ENCODE peak calls at places on chromosomes 6 and 20, in nine cellular contexts. X, E, B, W, U, I, P, O and T are unnamed samples.
A peak's percentile ranks its signal among the peaks of the same experiment; 100 is the strongest.

GRCh38 chr6:16313732-16314131 is 75.3 kb downstream of the GMPR start:
- DNase-seq in W (no peak), U (no peak), X (no peak), B (no peak), O (no peak), P (no peak), E (no peak), I (no peak), T (no peak)

GRCh38 chr6:37021356-37022129 is 16.1 kb downstream of the FGD2 start:
- DNase-seq in O (no peak), X (no peak), P (no peak), E (no peak), B (peak; percentile 82), W (no peak), I (peak; percentile 62), U (no peak), T (no peak)

GRCh38 chr6:145711372-145711771 is 23.9 kb downstream of the EPM2A start:
- DNase-seq in B (peak; percentile 71), X (no peak), W (no peak), E (no peak), O (no peak), U (no peak), P (no peak), I (no peak), T (no peak)

GRCh38 chr20:2626853-2627541 is 25.4 kb upstream of the NOP56 start:
- DNase-seq in B (peak; percentile 12), O (no peak), P (no peak), E (peak; percentile 72), W (no peak), I (peak; percentile 54), U (no peak), X (no peak), T (no peak)

GRCh38 chr6:28985396-28986164 is 19.5 kb downstream of the ZNF311 start:
- DNase-seq in U (peak; percentile 91), E (peak; percentile 92), O (peak; percentile 84), X (peak; percentile 86), B (peak; percentile 100), P (peak; percentile 88), I (peak; percentile 99), W (peak; percentile 75), T (peak; percentile 85)

GRCh38 chr6:154864086-154864430 is 130.8 kb downstream of the SCAF8 start:
- DNase-seq in E (no peak), I (no peak), B (no peak), U (no peak), X (no peak), O (no peak), W (no peak), P (no peak), T (no peak)

GRCh38 chr20:23435675-23436539 is 3.6 kb upstream of the CSTL1 start:
- DNase-seq in U (no peak), X (peak; percentile 89), P (no peak), E (no peak), I (no peak), O (peak; percentile 75), B (no peak), W (no peak), T (peak; percentile 55)

GRCh38 chr20:6709865-6710595 is 57.5 kb upstream of the BMP2 start:
- DNase-seq in P (no peak), E (no peak), U (no peak), W (no peak), I (no peak), X (no peak), O (no peak), B (peak; percentile 96), T (no peak)

GRCh38 chr6:113998811-113999210 is 27.9 kb upstream of the HDAC2 start:
- DNase-seq in P (no peak), W (no peak), O (no peak), B (no peak), I (no peak), U (no peak), E (no peak), X (no peak), T (no peak)

GRCh38 chr6:1724124-1724523 is 114.4 kb downstream of the FOXC1 start:
- DNase-seq in P (no peak), W (no peak), B (peak; percentile 76), E (no peak), O (no peak), I (no peak), X (no peak), U (no peak), T (no peak)

GRCh38 chr6:41294463-41294862 is 8.0 kb upstream of the TREM1 start:
- DNase-seq in P (no peak), O (no peak), W (no peak), I (no peak), U (no peak), E (no peak), X (no peak), B (no peak), T (no peak)

GRCh38 chr6:17971128-17972073 is 16.0 kb downstream of the KIF13A start:
- DNase-seq in E (peak; percentile 35), X (no peak), P (peak; percentile 51), W (no peak), B (peak; percentile 62), O (no peak), I (peak; percentile 86), U (no peak), T (no peak)

GRCh38 chr20:37823276-37823980 is 79.5 kb upstream of the VSTM2L start:
- DNase-seq in W (no peak), O (no peak), B (peak; percentile 37), X (no peak), U (no peak), P (no peak), E (no peak), I (no peak), T (no peak)

GRCh38 chr20:37816726-37817125 is 86.2 kb upstream of the VSTM2L start:
- DNase-seq in P (no peak), W (no peak), B (no peak), I (no peak), O (no peak), X (no peak), U (no peak), E (no peak), T (no peak)

GRCh38 chr20:37827605-37828004 is 75.3 kb upstream of the VSTM2L start:
- DNase-seq in I (no peak), O (no peak), P (no peak), X (no peak), U (no peak), W (no peak), E (no peak), B (no peak), T (no peak)

GRCh38 chr20:37816003-37816402 is 86.9 kb upstream of the VSTM2L start:
- DNase-seq in P (no peak), B (no peak), E (no peak), I (no peak), W (no peak), U (no peak), X (no peak), O (no peak), T (no peak)

GRCh38 chr20:37821691-37822655 is 81.0 kb upstream of the VSTM2L start:
- DNase-seq in O (no peak), P (no peak), W (no peak), B (no peak), I (peak; percentile 50), E (no peak), U (no peak), X (no peak), T (no peak)
- H3K4me3 ChIP-seq in O (no peak overlapping the region), P (no peak overlapping the region), W (no peak overlapping the region), B (no peak overlapping the region), I (no peak overlapping the region), E (no peak overlapping the region), U (no peak overlapping the region), X (no peak overlapping the region), T (no peak overlapping the region)

GRCh38 chr6:157092736-157093135 is 230.6 kb downstream of the TMEM242 start:
- DNase-seq in I (no peak), P (no peak), O (no peak), U (no peak), B (no peak), W (no peak), X (no peak), E (no peak), T (no peak)
- H3K27ac ChIP-seq in I (no peak overlapping the region), P (no peak overlapping the region), O (no peak overlapping the region), U (no peak overlapping the region), B (no peak overlapping the region), W (no peak overlapping the region), X (no peak overlapping the region), E (no peak overlapping the region), T (no peak overlapping the region)

GRCh38 chr6:394641-395289 is 3.2 kb downstream of the IRF4 start:
- DNase-seq in I (no peak), W (no peak), P (no peak), E (no peak), U (no peak), X (no peak), B (no peak), O (no peak), T (no peak)

GRCh38 chr6:391559-392440 is at the start of gene IRF4:
- DNase-seq in O (no peak), I (no peak), E (no peak), W (no peak), P (no peak), X (no peak), U (peak; percentile 35), B (peak; percentile 65), T (peak; percentile 61)

GRCh38 chr6:393391-394221 is 2.1 kb downstream of the IRF4 start:
- DNase-seq in P (no peak), X (no peak), E (no peak), B (peak; percentile 23), O (no peak), W (no peak), I (no peak), U (no peak), T (no peak)

GRCh38 chr6:390914-391558 is 516 bp upstream of the IRF4 start:
- DNase-seq in P (no peak), X (no peak), U (peak; percentile 31), B (peak; percentile 68), W (no peak), E (no peak), I (peak; percentile 27), O (no peak), T (no peak)

DNA sequence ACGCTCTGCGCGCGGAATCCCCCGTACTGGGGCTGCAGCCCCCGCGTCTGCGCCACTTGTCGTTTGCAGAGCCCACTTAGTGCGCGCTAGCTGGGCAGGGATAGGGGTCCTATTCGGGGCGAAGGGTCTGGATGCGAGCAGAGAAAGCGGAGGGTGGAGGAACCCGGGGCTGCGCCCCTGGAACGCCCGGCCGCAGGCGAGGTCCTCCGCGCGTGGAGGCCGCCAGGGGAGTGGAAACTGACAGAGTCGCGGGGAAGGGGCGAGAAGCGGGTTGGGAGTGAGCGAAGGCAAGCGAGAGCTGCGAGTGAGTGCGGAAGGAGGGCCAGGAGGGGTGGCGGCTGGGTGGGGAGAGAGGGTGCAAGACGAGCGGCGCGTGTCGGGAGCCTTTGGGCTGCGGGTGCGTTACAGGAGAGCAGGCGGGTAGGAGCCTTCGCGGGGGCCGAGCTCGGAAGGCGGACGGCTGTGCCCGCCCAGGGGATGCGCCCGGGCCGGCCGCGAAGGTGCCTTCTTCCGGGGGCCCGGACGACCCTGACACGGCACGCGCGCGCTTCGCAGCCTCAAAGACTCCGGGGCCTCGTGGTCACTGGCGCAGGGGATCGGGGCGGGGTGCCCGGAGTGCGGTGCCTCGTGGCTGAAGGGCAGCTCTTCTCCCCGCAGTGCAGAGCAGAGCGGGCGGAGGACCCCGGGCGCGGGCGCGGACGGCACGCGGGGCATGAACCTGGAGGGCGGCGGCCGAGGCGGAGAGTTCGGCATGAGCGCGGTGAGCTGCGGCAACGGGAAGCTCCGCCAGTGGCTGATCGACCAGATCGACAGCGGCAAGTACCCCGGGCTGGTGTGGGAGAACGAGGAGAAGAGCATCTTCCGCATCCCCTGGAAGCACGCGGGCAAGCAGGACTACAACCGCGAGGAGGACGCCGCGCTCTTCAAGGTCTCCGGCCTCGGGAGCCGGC is 1.2 kb downstream of the IRF4 start:
- DNase-seq in X (no peak), I (no peak), P (no peak), B (peak; percentile 57), O (no peak), W (no peak), E (no peak), U (peak; percentile 29), T (no peak)
- H3K4me3 ChIP-seq in X (peak overlapping the region; percentile 57), I (no peak overlapping the region), P (peak overlapping the region; percentile 11), B (peak overlapping the region; percentile 30), O (peak overlapping the region; percentile 69), W (peak overlapping the region; percentile 57), E (no peak overlapping the region), U (no peak overlapping the region), T (peak overlapping the region; percentile 64)

GRCh38 chr6:108847738-108848115 is 495 bp upstream of the ARMC2 start:
- DNase-seq in E (no peak), O (no peak), U (no peak), B (no peak), I (no peak), X (no peak), W (no peak), P (no peak), T (no peak)
- H3K27ac ChIP-seq in E (peak overlapping the region; percentile 34), O (peak overlapping the region; percentile 85), U (no peak overlapping the region), B (no peak overlapping the region), I (peak overlapping the region; percentile 83), X (peak overlapping the region; percentile 84), W (peak overlapping the region; percentile 71), P (peak overlapping the region; percentile 79), T (peak overlapping the region; percentile 76)